ENCODE peak calls at places on chromosomes 5 and 9, in nine cellular contexts. One of them, this sample, is unnamed.

GRCh38 chr9:34405719-34406118 is 29.0 kb upstream of the MYORG start:
- DNase-seq in nucleus accumbens: peak; percentile 48
- DNase-seq in GDM1: no peak
- DNase-seq in head of caudate nucleus: peak; percentile 62
- DNase-seq in cardiac septum: peak; percentile 67
- DNase-seq in A549: no peak
- DNase-seq in activated CD8-positive, alpha-beta memory T cell treated with anti-CD3 and anti-CD28 coated beads, Interleukin-2, amount 50 U/mL, for 48 hours: no peak
- DNase-seq in PC-9: no peak
- DNase-seq in vagina: no peak
- DNase-seq in this sample: no peak

GRCh38 chr5:56422060-56422762 is 189.1 kb upstream of the ANKRD55 start:
- DNase-seq in PC-9: peak; percentile 60
- DNase-seq in vagina: no peak
- DNase-seq in head of caudate nucleus: no peak
- DNase-seq in nucleus accumbens: no peak
- DNase-seq in cardiac septum: no peak
- DNase-seq in A549: no peak
- DNase-seq in GDM1: no peak
- DNase-seq in activated CD8-positive, alpha-beta memory T cell treated with anti-CD3 and anti-CD28 coated beads, Interleukin-2, amount 50 U/mL, for 48 hours: no peak
- DNase-seq in this sample: no peak

GRCh38 chr9:131405429-131405828 is 11.5 kb downstream of the PRRC2B start:
- DNase-seq in cardiac septum: no peak
- DNase-seq in vagina: no peak
- DNase-seq in A549: no peak
- DNase-seq in PC-9: no peak
- DNase-seq in GDM1: no peak
- DNase-seq in nucleus accumbens: no peak
- DNase-seq in activated CD8-positive, alpha-beta memory T cell treated with anti-CD3 and anti-CD28 coated beads, Interleukin-2, amount 50 U/mL, for 48 hours: no peak
- DNase-seq in head of caudate nucleus: no peak
- DNase-seq in this sample: no peak

GRCh38 chr5:66333192-66333591 is 189.1 kb downstream of the SREK1 start:
- DNase-seq in vagina: no peak
- DNase-seq in PC-9: no peak
- DNase-seq in nucleus accumbens: no peak
- DNase-seq in head of caudate nucleus: no peak
- DNase-seq in activated CD8-positive, alpha-beta memory T cell treated with anti-CD3 and anti-CD28 coated beads, Interleukin-2, amount 50 U/mL, for 48 hours: no peak
- DNase-seq in A549: no peak
- DNase-seq in cardiac septum: no peak
- DNase-seq in GDM1: no peak
- DNase-seq in this sample: no peak

GRCh38 chr9:105233836-105234235 is 10.6 kb upstream of the SLC44A1 start:
- DNase-seq in head of caudate nucleus: no peak
- DNase-seq in GDM1: no peak
- DNase-seq in cardiac septum: no peak
- DNase-seq in PC-9: no peak
- DNase-seq in vagina: no peak
- DNase-seq in nucleus accumbens: no peak
- DNase-seq in activated CD8-positive, alpha-beta memory T cell treated with anti-CD3 and anti-CD28 coated beads, Interleukin-2, amount 50 U/mL, for 48 hours: no peak
- DNase-seq in A549: no peak
- DNase-seq in this sample: no peak

GRCh38 chr9:85743290-85744128 is 1.8 kb upstream of the AGTPBP1 start:
- DNase-seq in GDM1: no peak
- DNase-seq in activated CD8-positive, alpha-beta memory T cell treated with anti-CD3 and anti-CD28 coated beads, Interleukin-2, amount 50 U/mL, for 48 hours: no peak
- DNase-seq in vagina: no peak
- DNase-seq in A549: peak; percentile 27
- DNase-seq in head of caudate nucleus: no peak
- DNase-seq in PC-9: peak; percentile 43
- DNase-seq in cardiac septum: no peak
- DNase-seq in nucleus accumbens: no peak
- DNase-seq in this sample: no peak

GRCh38 chr5:163622796-163623195 is 117.4 kb downstream of the MAT2B start:
- DNase-seq in A549: no peak
- DNase-seq in PC-9: no peak
- DNase-seq in nucleus accumbens: no peak
- DNase-seq in vagina: no peak
- DNase-seq in cardiac septum: no peak
- DNase-seq in GDM1: no peak
- DNase-seq in head of caudate nucleus: no peak
- DNase-seq in activated CD8-positive, alpha-beta memory T cell treated with anti-CD3 and anti-CD28 coated beads, Interleukin-2, amount 50 U/mL, for 48 hours: no peak
- DNase-seq in this sample: no peak

GRCh38 chr5:106854941-106855340 is 815.8 kb downstream of the EFNA5 start:
- DNase-seq in nucleus accumbens: no peak
- DNase-seq in GDM1: no peak
- DNase-seq in head of caudate nucleus: no peak
- DNase-seq in vagina: no peak
- DNase-seq in activated CD8-positive, alpha-beta memory T cell treated with anti-CD3 and anti-CD28 coated beads, Interleukin-2, amount 50 U/mL, for 48 hours: no peak
- DNase-seq in A549: no peak
- DNase-seq in PC-9: no peak
- DNase-seq in cardiac septum: no peak
- DNase-seq in this sample: no peak

GRCh38 chr5:1850324-1851154 is 32.2 kb downstream of the IRX4 start:
- DNase-seq in GDM1: no peak
- DNase-seq in nucleus accumbens: no peak
- DNase-seq in PC-9: no peak
- DNase-seq in cardiac septum: no peak
- DNase-seq in A549: no peak
- DNase-seq in head of caudate nucleus: no peak
- DNase-seq in activated CD8-positive, alpha-beta memory T cell treated with anti-CD3 and anti-CD28 coated beads, Interleukin-2, amount 50 U/mL, for 48 hours: no peak
- DNase-seq in vagina: no peak
- DNase-seq in this sample: no peak